ENCODE peak calls at places on chromosome 5, in nine cellular contexts. E is activated CD8-positive, alpha-beta memory T cell treated with anti-CD3 and anti-CD28 coated beads for 24 hours; J is HTR-8/SVneo; T is kidney glomerular epithelial cell; Y is HT-29; I is iPS-NIHi11; N is choroid plexus epithelial cell; M is foreskin fibroblast; A is NB4. O is an unnamed sample.

GRCh38 chr5:86152988-86153560 is 464.7 kb upstream of the COX7C start:
- DNase-seq in A (no peak), I (no peak), M (no peak), N (no peak), T (no peak), E (no peak), J (no peak), Y (no peak), O (no peak)

GRCh38 chr5:129899454-129899853 is 4.8 kb upstream of the CHSY3 start:
- DNase-seq in T (no peak), E (no peak), M (peak; percentile 42), N (peak; percentile 72), J (no peak), Y (peak; percentile 13), I (no peak), A (no peak), O (peak; percentile 19)

GRCh38 chr5:149999866-150000260 is 591 bp downstream of the TIGD6 start:
- DNase-seq in J (no peak), E (no peak), M (no peak), T (no peak), Y (no peak), A (no peak), I (no peak), N (no peak), O (no peak)

GRCh38 chr5:150904479-150905311 is at the start of gene ZNF300:
- DNase-seq in E (peak; percentile 78), M (peak; percentile 97), N (peak; percentile 98), T (peak; percentile 91), J (peak; percentile 62), I (peak; percentile 88), Y (peak; percentile 56), A (no peak), O (peak; percentile 96)

GRCh38 chr5:1515921-1516571 is 7.7 kb downstream of the LPCAT1 start:
- DNase-seq in Y (peak; percentile 85), T (peak; percentile 46), J (no peak), A (no peak), N (peak; percentile 51), E (peak; percentile 51), I (no peak), M (peak; percentile 35), O (peak; percentile 85)

GRCh38 chr5:38367410-38367809 is 109.1 kb downstream of the EGFLAM start:
- DNase-seq in E (no peak), M (no peak), I (no peak), Y (no peak), T (no peak), N (peak; percentile 28), A (no peak), J (no peak), O (no peak)

GRCh38 chr5:159362190-159362589 is 31.9 kb upstream of the IL12B start:
- DNase-seq in J (no peak), T (no peak), A (peak; percentile 98), E (no peak), M (no peak), N (no peak), I (no peak), Y (no peak), O (no peak)

GRCh38 chr5:180366303-180366702 is 13.2 kb upstream of the GFPT2 start:
- DNase-seq in E (no peak), I (no peak), N (no peak), A (no peak), Y (no peak), M (peak; percentile 65), J (no peak), T (no peak), O (no peak)

GRCh38 chr5:177386542-177386941 is 2.3 kb downstream of the SLC34A1 start:
- DNase-seq in J (no peak), E (no peak), A (no peak), T (no peak), Y (no peak), I (no peak), M (no peak), N (no peak), O (no peak)

GRCh38 chr5:58451732-58452565 is 7.9 kb downstream of the PLK2 start:
- DNase-seq in T (peak; percentile 61), M (no peak), I (no peak), Y (peak; percentile 63), N (no peak), A (no peak), J (no peak), E (no peak), O (no peak)

GRCh38 chr5:95446009-95446408 is 54.8 kb downstream of the FAM81B start:
- DNase-seq in N (peak; percentile 82), A (no peak), Y (no peak), I (no peak), J (peak; percentile 22), M (peak; percentile 53), E (no peak), T (peak; percentile 45), O (no peak)

GRCh38 chr5:91357806-91358205 is 25.3 kb downstream of the ARRDC3 start:
- DNase-seq in Y (no peak), J (no peak), M (no peak), E (no peak), T (no peak), N (no peak), A (no peak), I (no peak), O (no peak)

GRCh38 chr5:144336619-144337018 is 165.9 kb downstream of the KCTD16 start:
- DNase-seq in A (no peak), I (no peak), E (no peak), Y (no peak), T (no peak), N (no peak), J (no peak), M (no peak), O (no peak)

GRCh38 chr5:113202904-113203716 is 226.5 kb downstream of the DCP2 start:
- DNase-seq in E (no peak), M (no peak), I (peak; percentile 39), T (no peak), N (peak; percentile 80), Y (peak; percentile 22), J (no peak), A (no peak), O (no peak)

GRCh38 chr5:98319299-98320011 is 454.0 kb upstream of the RGMB start:
- DNase-seq in N (no peak), T (no peak), A (no peak), I (no peak), J (no peak), M (no peak), E (no peak), Y (no peak), O (no peak)

GRCh38 chr5:133967715-133968056 is 739 bp downstream of the C5orf15 start:
- DNase-seq in N (peak; percentile 68), E (no peak), A (no peak), M (peak; percentile 41), J (no peak), Y (peak; percentile 20), I (no peak), T (peak; percentile 34), O (no peak)

GRCh38 chr5:138601444-138601843 is 26.2 kb upstream of the HSPA9 start:
- DNase-seq in I (no peak), Y (no peak), T (peak; percentile 69), J (no peak), A (peak; percentile 67), N (peak; percentile 96), E (no peak), M (peak; percentile 93), O (no peak)

GRCh38 chr5:106417163-106417562 is 1253.6 kb downstream of the EFNA5 start:
- DNase-seq in I (no peak), Y (no peak), E (no peak), T (no peak), M (no peak), J (no peak), N (no peak), A (no peak), O (no peak)

GRCh38 chr5:104347119-104347708 is 784.6 kb upstream of the NUDT12 start:
- DNase-seq in M (peak; percentile 35), E (no peak), I (no peak), T (peak; percentile 12), A (peak; percentile 22), J (no peak), Y (peak; percentile 54), N (peak; percentile 73), O (no peak)

O was measured in A549.